ENCODE peak calls at places on chromosomes 16 and 17, in five cellular contexts. X is body of pancreas, W is osteocyte, O is Peyer's patch, Y is AG09319. Z is an unnamed sample.

GRCh38 chr17:15972497-15972951 is 27.0 kb downstream of the ZSWIM7 start:
- DNase-seq in O (no peak), W (no peak), X (no peak), Y (no peak), Z (no peak)

GRCh38 chr16:84813141-84813933 is 6.4 kb upstream of the CRISPLD2 start:
- DNase-seq in X (no peak), W (no peak), Y (no peak), O (no peak), Z (no peak)

GRCh38 chr17:292016-292415 is 60.6 kb downstream of the RPH3AL start:
- DNase-seq in W (no peak), Y (no peak), X (no peak), O (peak), Z (no peak)

GRCh38 chr16:89430436-89431157 is 59.8 kb downstream of the ANKRD11 start:
- DNase-seq in W (no peak), X (no peak), O (peak), Y (no peak), Z (no peak)

GRCh38 chr17:76107507-76107906 is 3.9 kb upstream of the EXOC7 start:
- DNase-seq in O (no peak), W (no peak), Y (no peak), X (no peak), Z (no peak)

GRCh38 chr17:48322060-48322459 is 108.0 kb downstream of the SKAP1 start:
- DNase-seq in W (no peak), Y (no peak), X (no peak), O (no peak), Z (no peak)

GRCh38 chr16:81443688-81444447 is 740 bp upstream of the CMIP start:
- DNase-seq in X (peak), Y (no peak), O (peak), W (no peak), Z (no peak)

GRCh38 chr17:57524790-57525543 is 220.1 kb downstream of the CCDC182 start:
- DNase-seq in Y (no peak), O (no peak), X (no peak), W (no peak), Z (no peak)

GRCh38 chr17:22410136-22410535 is 717.8 kb downstream of the KCNJ18 start:
- DNase-seq in O (no peak), Y (no peak), X (no peak), W (no peak), Z (no peak)

GRCh38 chr17:82787081-82787848 is 35.4 kb downstream of the TBCD start:
- DNase-seq in Y (peak), O (no peak), W (no peak), X (no peak), Z (no peak)

GRCh38 chr17:20010099-20010863 is 1.1 kb downstream of the SPECC1 start:
- DNase-seq in O (peak), Y (peak), X (peak), W (peak), Z (no peak)

GRCh38 chr17:6488008-6488539 is 43.8 kb downstream of the PIMREG start:
- DNase-seq in O (no peak), Y (no peak), X (no peak), W (no peak), Z (no peak)

DNA sequence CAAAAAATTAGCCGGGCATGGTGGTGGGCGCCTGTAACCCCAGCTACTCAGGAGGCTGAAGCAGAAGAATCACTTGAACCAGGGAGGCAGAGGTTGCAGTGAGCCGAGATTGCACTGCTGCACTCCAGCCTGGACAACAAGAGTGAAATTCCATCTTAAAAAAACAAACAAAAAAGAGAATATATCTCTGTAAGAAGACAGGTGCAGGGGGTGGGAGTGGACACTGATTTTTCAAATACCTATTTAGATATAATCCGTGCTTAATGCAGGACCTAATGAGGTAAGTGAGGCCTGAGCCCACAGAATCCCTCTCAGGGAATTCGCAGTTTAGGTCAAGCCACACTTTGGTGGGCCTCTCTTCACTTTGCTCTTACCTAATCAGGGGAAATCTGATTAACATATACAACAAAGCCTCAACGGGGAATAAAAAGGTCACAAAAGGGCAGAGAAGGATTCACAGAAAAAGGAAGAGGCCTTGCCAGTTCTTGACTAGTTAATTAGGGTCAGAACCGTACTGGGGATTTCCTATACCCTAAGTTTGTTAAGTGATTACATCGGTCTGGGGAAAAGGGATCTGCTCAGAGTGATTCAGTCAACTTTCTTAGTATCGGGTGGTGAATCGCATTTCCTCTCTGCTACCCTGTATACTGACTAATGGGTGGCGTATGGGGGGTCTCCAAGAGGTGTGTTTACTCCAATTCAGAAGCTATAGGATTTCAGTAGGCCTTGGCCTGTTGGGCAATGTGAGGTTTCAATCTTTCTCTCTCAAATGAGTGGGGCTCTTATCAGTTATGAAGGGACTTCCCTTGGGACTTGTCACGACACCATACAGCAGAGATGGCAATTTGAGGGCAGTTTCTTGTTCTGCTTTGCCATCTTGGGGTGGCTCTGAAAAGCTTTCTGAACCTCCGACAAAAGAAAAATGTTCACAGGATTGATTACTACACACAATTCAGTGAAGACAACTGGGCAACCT is 1.9 kb upstream of the NFAT5 start:
- DNase-seq in Y (no peak), O (no peak), X (no peak), W (no peak), Z (no peak)
- TF ChIP-seq CTCF in Y (no peak), O (no peak), X (no peak), W (no peak), Z (no peak)

GRCh38 chr17:51852603-51853002 is 305.9 kb downstream of the CA10 start:
- DNase-seq in O (no peak), W (no peak), Y (no peak), X (no peak), Z (no peak)

GRCh38 chr17:51853857-51854256 is 304.7 kb downstream of the CA10 start:
- DNase-seq in X (no peak), W (no peak), Y (no peak), O (no peak), Z (no peak)

GRCh38 chr17:51860934-51861561 is 297.5 kb downstream of the CA10 start:
- DNase-seq in X (peak), W (no peak), Y (no peak), O (peak), Z (no peak)

DNA sequence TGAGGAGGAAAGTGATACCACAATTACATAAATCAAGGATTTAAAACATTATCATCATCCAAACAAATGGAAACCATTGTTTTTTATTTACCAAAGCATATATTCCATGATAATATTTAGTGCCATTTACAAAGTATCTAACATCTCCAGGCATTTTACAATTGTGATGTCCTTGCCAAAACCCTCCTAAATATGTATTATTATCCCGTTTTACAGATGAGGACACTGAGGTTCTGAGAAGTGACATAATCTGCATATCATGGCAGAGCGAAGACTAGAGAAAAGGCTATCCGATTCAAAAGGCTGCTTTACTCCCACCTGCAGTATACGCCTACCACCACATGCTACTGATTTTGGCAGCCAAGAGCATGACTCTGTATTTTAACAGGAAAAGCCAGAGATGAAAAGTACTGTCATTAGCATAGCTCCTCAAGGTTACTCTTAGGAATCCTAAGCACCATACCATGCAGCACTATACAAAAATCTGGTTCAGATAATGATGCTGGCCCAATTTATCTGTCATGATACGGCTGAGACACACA is 301.4 kb downstream of the CA10 start:
- DNase-seq in X (no peak), O (no peak), W (no peak), Y (no peak), Z (no peak)
- TF ChIP-seq CTCF in X (no peak), O (no peak), W (no peak), Y (no peak), Z (peak)

GRCh38 chr17:29617481-29618271 is 5.0 kb downstream of the CORO6 start:
- DNase-seq in W (no peak), X (peak), O (peak), Y (no peak), Z (peak)
- TF ChIP-seq CTCF in W (peak), X (peak), O (peak), Y (peak), Z (peak)

GRCh38 chr16:71542377-71542776 is 16.2 kb downstream of the CHST4 start:
- DNase-seq in W (no peak), X (peak), Y (no peak), O (peak), Z (no peak)
- TF ChIP-seq CTCF in W (peak), X (peak), Y (peak), O (peak), Z (peak)

GRCh38 chr17:55549140-55549539 is 37.9 kb upstream of the SMIM36 start:
- DNase-seq in W (no peak), X (no peak), O (no peak), Y (no peak), Z (no peak)
- TF ChIP-seq CTCF in W (peak), X (no peak), O (peak), Y (peak), Z (no peak)

DNA sequence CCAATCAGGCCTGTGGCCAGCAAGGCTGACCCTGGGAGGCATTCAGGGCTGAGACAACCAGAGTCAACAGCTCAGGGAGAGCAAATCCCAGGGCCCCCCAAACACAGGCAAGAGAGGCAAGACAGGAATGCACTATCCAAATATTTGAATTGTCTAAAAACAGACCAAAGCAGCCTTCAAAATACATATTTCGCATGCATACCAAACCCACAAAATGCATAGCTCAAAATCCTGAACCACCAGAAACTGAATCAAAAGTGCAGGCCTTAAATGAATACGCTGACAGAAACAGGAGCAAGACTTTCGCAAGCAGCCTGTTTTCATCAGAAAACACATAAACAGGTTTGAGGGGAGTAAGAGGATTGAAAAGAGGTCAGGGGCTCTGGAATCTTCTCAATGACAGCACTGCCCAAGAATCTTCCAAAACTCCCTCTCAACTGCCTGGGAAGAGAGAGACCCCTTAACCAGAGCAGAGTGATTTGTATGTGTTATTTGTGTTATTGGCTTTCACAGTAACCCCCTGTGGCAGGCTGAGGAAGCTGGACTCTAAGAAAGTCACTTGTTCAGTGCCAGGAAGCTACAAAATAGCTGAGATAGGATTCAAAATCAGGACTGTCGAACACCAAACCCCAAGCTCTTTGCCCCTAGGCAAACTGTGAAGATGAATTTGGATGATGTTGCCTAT is 213.5 kb upstream of the CDH5 start:
- DNase-seq in W (no peak), O (no peak), Y (no peak), X (no peak), Z (no peak)
- TF ChIP-seq CTCF in W (peak), O (no peak), Y (no peak), X (no peak), Z (no peak)

Z was measured in type B pancreatic cell.